ENCODE peak calls at places on chromosomes 12 and 14, in seven cellular contexts. One of them, this sample, is unnamed.

GRCh38 chr14:74804219-74804825 is 41.2 kb downstream of the YLPM1 start:
- DNase-seq in H1: no peak
- DNase-seq in neuronal stem cell: peak
- DNase-seq in mesendoderm: peak
- DNase-seq in H9: no peak
- DNase-seq in IMR-90: peak
- DNase-seq in trophoblast cell: peak
- DNase-seq in this sample: peak

GRCh38 chr12:131075611-131076010 is 121.9 kb downstream of the ADGRD1 start:
- DNase-seq in H1: no peak
- DNase-seq in neuronal stem cell: no peak
- DNase-seq in mesendoderm: no peak
- DNase-seq in H9: peak
- DNase-seq in IMR-90: no peak
- DNase-seq in trophoblast cell: no peak
- DNase-seq in this sample: no peak

GRCh38 chr14:52951730-52952481 is 1.1 kb upstream of the FERMT2 start:
- DNase-seq in H1: no peak
- DNase-seq in neuronal stem cell: no peak
- DNase-seq in mesendoderm: peak
- DNase-seq in H9: peak
- DNase-seq in IMR-90: peak
- DNase-seq in trophoblast cell: peak
- DNase-seq in this sample: peak

GRCh38 chr14:23633160-23633701 is 2.9 kb upstream of the DHRS2 start:
- DNase-seq in H1: no peak
- DNase-seq in neuronal stem cell: no peak
- DNase-seq in mesendoderm: peak
- DNase-seq in H9: peak
- DNase-seq in IMR-90: no peak
- DNase-seq in trophoblast cell: no peak
- DNase-seq in this sample: peak

GRCh38 chr12:19946549-19946948 is 421.8 kb upstream of the PDE3A start:
- DNase-seq in H1: no peak
- DNase-seq in neuronal stem cell: no peak
- DNase-seq in mesendoderm: no peak
- DNase-seq in H9: no peak
- DNase-seq in IMR-90: peak
- DNase-seq in trophoblast cell: peak
- DNase-seq in this sample: peak

GRCh38 chr12:93098077-93098476 is 169.0 kb upstream of the EEA1 start:
- DNase-seq in H1: no peak
- DNase-seq in neuronal stem cell: peak
- DNase-seq in mesendoderm: peak
- DNase-seq in H9: peak
- DNase-seq in IMR-90: peak
- DNase-seq in trophoblast cell: peak
- DNase-seq in this sample: peak

GRCh38 chr12:34396006-34396860 is 373.9 kb downstream of the ALG10 start:
- DNase-seq in H1: no peak
- DNase-seq in neuronal stem cell: no peak
- DNase-seq in mesendoderm: no peak
- DNase-seq in H9: peak
- DNase-seq in IMR-90: no peak
- DNase-seq in trophoblast cell: no peak
- DNase-seq in this sample: no peak

GRCh38 chr12:67426067-67426466 is 156.9 kb downstream of the CAND1 start:
- DNase-seq in H1: no peak
- DNase-seq in neuronal stem cell: no peak
- DNase-seq in mesendoderm: no peak
- DNase-seq in H9: no peak
- DNase-seq in IMR-90: peak
- DNase-seq in trophoblast cell: no peak
- DNase-seq in this sample: peak

GRCh38 chr14:88546621-88547385 is 8.0 kb downstream of the PTPN21 start:
- DNase-seq in H1: no peak
- DNase-seq in neuronal stem cell: no peak
- DNase-seq in mesendoderm: no peak
- DNase-seq in H9: no peak
- DNase-seq in IMR-90: peak
- DNase-seq in trophoblast cell: no peak
- DNase-seq in this sample: peak

GRCh38 chr14:103519043-103519836 is 3.4 kb downstream of the CKB start:
- DNase-seq in H1: no peak
- DNase-seq in neuronal stem cell: no peak
- DNase-seq in mesendoderm: peak
- DNase-seq in H9: no peak
- DNase-seq in IMR-90: no peak
- DNase-seq in trophoblast cell: no peak
- DNase-seq in this sample: peak

GRCh38 chr14:69153848-69154208 is 909 bp upstream of the DCAF5 start:
- DNase-seq in H1: no peak
- DNase-seq in neuronal stem cell: no peak
- DNase-seq in mesendoderm: no peak
- DNase-seq in H9: no peak
- DNase-seq in IMR-90: no peak
- DNase-seq in trophoblast cell: no peak
- DNase-seq in this sample: no peak

GRCh38 chr12:76558684-76559276 is 791 bp downstream of the OSBPL8 start:
- DNase-seq in H1: peak
- DNase-seq in neuronal stem cell: peak
- DNase-seq in mesendoderm: peak
- DNase-seq in H9: peak
- DNase-seq in IMR-90: peak
- DNase-seq in trophoblast cell: peak
- DNase-seq in this sample: peak

GRCh38 chr12:12507121-12507520 is 55.5 kb downstream of the DUSP16 start:
- DNase-seq in H1: no peak
- DNase-seq in neuronal stem cell: no peak
- DNase-seq in mesendoderm: no peak
- DNase-seq in H9: no peak
- DNase-seq in IMR-90: no peak
- DNase-seq in trophoblast cell: no peak
- DNase-seq in this sample: peak

GRCh38 chr12:64672925-64673409 is 62.7 kb downstream of the RASSF3 start:
- DNase-seq in H1: no peak
- DNase-seq in neuronal stem cell: no peak
- DNase-seq in mesendoderm: no peak
- DNase-seq in H9: no peak
- DNase-seq in IMR-90: peak
- DNase-seq in trophoblast cell: no peak
- DNase-seq in this sample: peak

GRCh38 chr14:64711039-64711438 is 6.8 kb downstream of the PLEKHG3 start:
- DNase-seq in H1: no peak
- DNase-seq in neuronal stem cell: no peak
- DNase-seq in mesendoderm: no peak
- DNase-seq in H9: no peak
- DNase-seq in IMR-90: no peak
- DNase-seq in trophoblast cell: no peak
- DNase-seq in this sample: no peak

GRCh38 chr12:113950873-113951272 is 15.3 kb downstream of the RBM19 start:
- DNase-seq in H1: no peak
- DNase-seq in neuronal stem cell: no peak
- DNase-seq in mesendoderm: no peak
- DNase-seq in H9: no peak
- DNase-seq in IMR-90: no peak
- DNase-seq in trophoblast cell: no peak
- DNase-seq in this sample: no peak
- H3K23ac ChIP-seq in H1: no peak
- H3K23ac ChIP-seq in neuronal stem cell: no peak
- H3K23ac ChIP-seq in mesendoderm: no peak
- H3K23ac ChIP-seq in H9: no peak
- H3K23ac ChIP-seq in IMR-90: no peak
- H3K23ac ChIP-seq in trophoblast cell: no peak
- H3K23ac ChIP-seq in this sample: no peak

GRCh38 chr12:62537544-62537943 is 70.9 kb downstream of the MON2 start:
- DNase-seq in H1: no peak
- DNase-seq in neuronal stem cell: no peak
- DNase-seq in mesendoderm: no peak
- DNase-seq in H9: no peak
- DNase-seq in IMR-90: peak
- DNase-seq in trophoblast cell: no peak
- DNase-seq in this sample: peak

GRCh38 chr12:62543324-62543723 is 76.7 kb downstream of the MON2 start:
- DNase-seq in H1: no peak
- DNase-seq in neuronal stem cell: no peak
- DNase-seq in mesendoderm: no peak
- DNase-seq in H9: no peak
- DNase-seq in IMR-90: no peak
- DNase-seq in trophoblast cell: no peak
- DNase-seq in this sample: no peak

GRCh38 chr12:62542814-62543213 is 76.2 kb downstream of the MON2 start:
- DNase-seq in H1: no peak
- DNase-seq in neuronal stem cell: no peak
- DNase-seq in mesendoderm: no peak
- DNase-seq in H9: no peak
- DNase-seq in IMR-90: no peak
- DNase-seq in trophoblast cell: no peak
- DNase-seq in this sample: no peak

GRCh38 chr12:62543741-62544140 is 77.1 kb downstream of the MON2 start:
- DNase-seq in H1: no peak
- DNase-seq in neuronal stem cell: no peak
- DNase-seq in mesendoderm: no peak
- DNase-seq in H9: no peak
- DNase-seq in IMR-90: no peak
- DNase-seq in trophoblast cell: peak
- DNase-seq in this sample: no peak

DNA sequence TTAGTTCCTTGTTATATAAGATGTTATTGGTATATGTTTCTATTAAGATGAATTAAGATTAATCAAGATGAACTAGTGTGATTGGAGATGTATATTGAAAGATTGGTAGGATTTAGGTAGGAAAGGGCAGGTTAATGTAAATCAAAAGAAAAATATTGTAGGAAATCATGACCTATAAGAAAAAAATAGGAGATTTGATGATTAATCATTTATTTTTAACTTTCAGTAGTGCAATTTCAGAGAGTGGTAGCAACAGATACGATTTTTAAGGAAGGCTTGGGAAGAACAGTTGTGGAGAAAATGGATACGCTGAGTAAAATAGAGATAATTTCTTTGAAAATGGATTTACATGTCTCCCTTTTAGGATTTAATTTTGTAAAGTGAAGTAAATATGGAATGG is 73.7 kb downstream of the MON2 start:
- DNase-seq in H1: no peak
- DNase-seq in neuronal stem cell: no peak
- DNase-seq in mesendoderm: no peak
- DNase-seq in H9: no peak
- DNase-seq in IMR-90: no peak
- DNase-seq in trophoblast cell: no peak
- DNase-seq in this sample: no peak
- H3K23ac ChIP-seq in H1: no peak
- H3K23ac ChIP-seq in neuronal stem cell: no peak
- H3K23ac ChIP-seq in mesendoderm: no peak
- H3K23ac ChIP-seq in H9: no peak
- H3K23ac ChIP-seq in IMR-90: no peak
- H3K23ac ChIP-seq in trophoblast cell: no peak
- H3K23ac ChIP-seq in this sample: no peak

GRCh38 chr14:94885481-94886155 is 115.7 kb upstream of the GSC start:
- DNase-seq in H1: no peak
- DNase-seq in neuronal stem cell: no peak
- DNase-seq in mesendoderm: peak
- DNase-seq in H9: no peak
- DNase-seq in IMR-90: no peak
- DNase-seq in trophoblast cell: no peak
- DNase-seq in this sample: no peak

GRCh38 chr14:94889520-94890312 is 119.8 kb upstream of the GSC start:
- DNase-seq in H1: no peak
- DNase-seq in neuronal stem cell: no peak
- DNase-seq in mesendoderm: no peak
- DNase-seq in H9: no peak
- DNase-seq in IMR-90: no peak
- DNase-seq in trophoblast cell: no peak
- DNase-seq in this sample: no peak

GRCh38 chr14:94887591-94887990 is 117.7 kb upstream of the GSC start:
- DNase-seq in H1: no peak
- DNase-seq in neuronal stem cell: no peak
- DNase-seq in mesendoderm: no peak
- DNase-seq in H9: no peak
- DNase-seq in IMR-90: no peak
- DNase-seq in trophoblast cell: no peak
- DNase-seq in this sample: no peak

GRCh38 chr14:94886931-94887330 is 117.0 kb upstream of the GSC start:
- DNase-seq in H1: no peak
- DNase-seq in neuronal stem cell: no peak
- DNase-seq in mesendoderm: no peak
- DNase-seq in H9: no peak
- DNase-seq in IMR-90: no peak
- DNase-seq in trophoblast cell: no peak
- DNase-seq in this sample: no peak

DNA sequence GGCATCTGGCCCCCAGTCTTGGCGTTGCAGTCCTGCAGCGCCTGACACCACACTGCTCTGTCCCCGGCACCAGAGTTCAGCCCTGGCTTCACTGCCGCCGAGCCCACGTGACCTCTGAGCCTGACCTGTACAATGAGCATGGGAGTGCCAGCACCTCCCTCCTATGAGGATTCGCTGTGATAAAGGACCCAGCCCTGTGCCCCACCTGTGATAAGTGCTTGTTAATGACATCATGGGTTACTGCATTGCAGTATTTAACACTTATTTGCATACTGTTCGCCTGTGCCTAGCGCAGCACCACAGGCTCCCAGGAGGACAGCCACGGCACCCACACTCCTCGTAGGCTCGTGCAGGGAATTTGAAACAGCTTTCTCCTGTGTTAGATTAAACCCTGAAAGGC is 118.2 kb upstream of the GSC start:
- DNase-seq in H1: no peak
- DNase-seq in neuronal stem cell: no peak
- DNase-seq in mesendoderm: no peak
- DNase-seq in H9: no peak
- DNase-seq in IMR-90: no peak
- DNase-seq in trophoblast cell: no peak
- DNase-seq in this sample: no peak
- H3K23ac ChIP-seq in H1: no peak
- H3K23ac ChIP-seq in neuronal stem cell: no peak
- H3K23ac ChIP-seq in mesendoderm: no peak
- H3K23ac ChIP-seq in H9: no peak
- H3K23ac ChIP-seq in IMR-90: no peak
- H3K23ac ChIP-seq in trophoblast cell: no peak
- H3K23ac ChIP-seq in this sample: no peak

GRCh38 chr12:124660846-124661245 is 93.4 kb upstream of the NCOR2 start:
- DNase-seq in H1: no peak
- DNase-seq in neuronal stem cell: no peak
- DNase-seq in mesendoderm: no peak
- DNase-seq in H9: no peak
- DNase-seq in IMR-90: no peak
- DNase-seq in trophoblast cell: no peak
- DNase-seq in this sample: no peak

GRCh38 chr12:124658302-124658701 is 90.9 kb upstream of the NCOR2 start:
- DNase-seq in H1: no peak
- DNase-seq in neuronal stem cell: no peak
- DNase-seq in mesendoderm: no peak
- DNase-seq in H9: no peak
- DNase-seq in IMR-90: no peak
- DNase-seq in trophoblast cell: no peak
- DNase-seq in this sample: no peak

GRCh38 chr12:124661382-124661781 is 94.0 kb upstream of the NCOR2 start:
- DNase-seq in H1: no peak
- DNase-seq in neuronal stem cell: no peak
- DNase-seq in mesendoderm: no peak
- DNase-seq in H9: no peak
- DNase-seq in IMR-90: no peak
- DNase-seq in trophoblast cell: no peak
- DNase-seq in this sample: peak

GRCh38 chr12:124656947-124657434 is 89.6 kb upstream of the NCOR2 start:
- DNase-seq in H1: no peak
- DNase-seq in neuronal stem cell: no peak
- DNase-seq in mesendoderm: no peak
- DNase-seq in H9: no peak
- DNase-seq in IMR-90: no peak
- DNase-seq in trophoblast cell: no peak
- DNase-seq in this sample: no peak

GRCh38 chr12:124659003-124659402 is 91.6 kb upstream of the NCOR2 start:
- DNase-seq in H1: no peak
- DNase-seq in neuronal stem cell: no peak
- DNase-seq in mesendoderm: no peak
- DNase-seq in H9: no peak
- DNase-seq in IMR-90: no peak
- DNase-seq in trophoblast cell: no peak
- DNase-seq in this sample: no peak
- H3K23ac ChIP-seq in H1: no peak
- H3K23ac ChIP-seq in neuronal stem cell: no peak
- H3K23ac ChIP-seq in mesendoderm: no peak
- H3K23ac ChIP-seq in H9: no peak
- H3K23ac ChIP-seq in IMR-90: no peak
- H3K23ac ChIP-seq in trophoblast cell: no peak
- H3K23ac ChIP-seq in this sample: no peak

This sample was measured in mesenchymal stem cell.